ENCODE peak calls at places on chromosomes 13 and 19, in four cellular contexts. One of them, this sample, is unnamed. For H3K27me3, the result is how much of the 10 kb centered on the place peaks cover.

GRCh38 chr13:25847635-25848616 is 203.9 kb downstream of the SHISA2 start:
- ATAC-seq in PC-3: no peak
- ATAC-seq in CD8-positive, alpha-beta T cell: no peak
- ATAC-seq in left lung: peak
- ATAC-seq in this sample: no peak

GRCh38 chr13:99264053-99264452 is 5.9 kb upstream of the GPR18 start:
- ATAC-seq in CD8-positive, alpha-beta T cell: peak
- ATAC-seq in PC-3: no peak
- ATAC-seq in left lung: no peak
- ATAC-seq in this sample: no peak

GRCh38 chr19:23415561-23416191 is 20.4 kb upstream of the ZNF91 start:
- ATAC-seq in PC-3: no peak
- ATAC-seq in left lung: peak
- ATAC-seq in CD8-positive, alpha-beta T cell: peak
- ATAC-seq in this sample: no peak

GRCh38 chr19:11463391-11463790 is 17.5 kb downstream of the ELAVL3 start:
- ATAC-seq in CD8-positive, alpha-beta T cell: peak
- ATAC-seq in left lung: no peak
- ATAC-seq in PC-3: no peak
- ATAC-seq in this sample: no peak

GRCh38 chr13:106480511-106480910 is 55.0 kb downstream of the EFNB2 start:
- ATAC-seq in PC-3: no peak
- ATAC-seq in CD8-positive, alpha-beta T cell: no peak
- ATAC-seq in left lung: no peak
- ATAC-seq in this sample: no peak

GRCh38 chr19:45400192-45400591 is 4.7 kb downstream of the PPP1R13L start:
- ATAC-seq in left lung: no peak
- ATAC-seq in PC-3: no peak
- ATAC-seq in CD8-positive, alpha-beta T cell: no peak
- ATAC-seq in this sample: no peak

GRCh38 chr13:40637644-40638043 is 28.8 kb downstream of the FOXO1 start:
- ATAC-seq in left lung: peak
- ATAC-seq in CD8-positive, alpha-beta T cell: no peak
- ATAC-seq in PC-3: no peak
- ATAC-seq in this sample: no peak

GRCh38 chr19:46723471-46723870 is 6.6 kb upstream of the PRKD2 start:
- ATAC-seq in PC-3: no peak
- ATAC-seq in CD8-positive, alpha-beta T cell: no peak
- ATAC-seq in left lung: no peak
- ATAC-seq in this sample: no peak

GRCh38 chr13:98785405-98785804 is 32.9 kb upstream of the SLC15A1 start:
- ATAC-seq in CD8-positive, alpha-beta T cell: no peak
- ATAC-seq in PC-3: no peak
- ATAC-seq in left lung: no peak
- ATAC-seq in this sample: no peak

GRCh38 chr13:76038920-76039716 is 403.0 kb downstream of the LMO7 start:
- ATAC-seq in CD8-positive, alpha-beta T cell: no peak
- ATAC-seq in left lung: no peak
- ATAC-seq in PC-3: no peak
- ATAC-seq in this sample: no peak

GRCh38 chr13:57716295-57716694 is 84.8 kb downstream of the PCDH17 start:
- ATAC-seq in CD8-positive, alpha-beta T cell: no peak
- ATAC-seq in PC-3: peak
- ATAC-seq in left lung: peak
- ATAC-seq in this sample: no peak

GRCh38 chr13:45119990-45120864 is at the start of gene GTF2F2:
- ATAC-seq in CD8-positive, alpha-beta T cell: peak
- ATAC-seq in left lung: peak
- ATAC-seq in PC-3: peak
- ATAC-seq in this sample: peak

GRCh38 chr13:26325876-26326275 is 71.9 kb downstream of the CDK8 start:
- ATAC-seq in CD8-positive, alpha-beta T cell: no peak
- ATAC-seq in left lung: no peak
- ATAC-seq in PC-3: no peak
- ATAC-seq in this sample: no peak

GRCh38 chr19:51572908-51573307 is 1.8 kb downstream of the ZNF175 start:
- ATAC-seq in CD8-positive, alpha-beta T cell: no peak
- ATAC-seq in left lung: no peak
- ATAC-seq in PC-3: peak
- ATAC-seq in this sample: no peak

GRCh38 chr19:46209051-46209450 is 20.5 kb upstream of the IGFL1 start:
- ATAC-seq in CD8-positive, alpha-beta T cell: no peak
- ATAC-seq in PC-3: peak
- ATAC-seq in left lung: peak
- ATAC-seq in this sample: no peak

GRCh38 chr19:14089662-14090508 is 666 bp downstream of the SAMD1 start:
- ATAC-seq in PC-3: peak
- ATAC-seq in left lung: peak
- ATAC-seq in CD8-positive, alpha-beta T cell: peak
- ATAC-seq in this sample: peak

GRCh38 chr13:39501711-39502324 is 101.2 kb downstream of the LHFPL6 start:
- ATAC-seq in left lung: peak
- ATAC-seq in PC-3: peak
- ATAC-seq in CD8-positive, alpha-beta T cell: no peak
- ATAC-seq in this sample: no peak

GRCh38 chr13:112748947-112749346 is 59.1 kb downstream of the ATP11A start:
- ATAC-seq in left lung: peak
- ATAC-seq in CD8-positive, alpha-beta T cell: no peak
- ATAC-seq in PC-3: no peak
- ATAC-seq in this sample: peak

GRCh38 chr13:75635101-75635620 is 969 bp upstream of the LMO7 start:
- ATAC-seq in CD8-positive, alpha-beta T cell: no peak
- ATAC-seq in left lung: peak
- ATAC-seq in PC-3: peak
- ATAC-seq in this sample: peak

GRCh38 chr13:113904411-113904810 is 40.5 kb upstream of the GAS6 start:
- ATAC-seq in left lung: peak
- ATAC-seq in CD8-positive, alpha-beta T cell: peak
- ATAC-seq in PC-3: peak
- ATAC-seq in this sample: peak

GRCh38 chr19:48842744-48843162 is 6.5 kb upstream of the HSD17B14 start:
- ATAC-seq in left lung: peak
- ATAC-seq in CD8-positive, alpha-beta T cell: peak
- ATAC-seq in PC-3: peak
- ATAC-seq in this sample: peak

GRCh38 chr13:67421475-67421874 is 191.3 kb upstream of the PCDH9 start:
- ATAC-seq in PC-3: no peak
- ATAC-seq in CD8-positive, alpha-beta T cell: no peak
- ATAC-seq in left lung: no peak
- ATAC-seq in this sample: no peak

GRCh38 chr19:48635263-48635965 is 1.8 kb downstream of the DBP start:
- ATAC-seq in CD8-positive, alpha-beta T cell: peak
- ATAC-seq in left lung: peak
- ATAC-seq in PC-3: peak
- ATAC-seq in this sample: peak

GRCh38 chr13:25971077-25971476 is 80.7 kb downstream of the SHISA2 start:
- ATAC-seq in PC-3: no peak
- ATAC-seq in left lung: no peak
- ATAC-seq in CD8-positive, alpha-beta T cell: no peak
- ATAC-seq in this sample: no peak

GRCh38 chr19:5261151-5261890 is 79.3 kb downstream of the PTPRS start:
- ATAC-seq in CD8-positive, alpha-beta T cell: no peak
- ATAC-seq in PC-3: peak
- ATAC-seq in left lung: no peak
- ATAC-seq in this sample: no peak

GRCh38 chr19:40612831-40613668 is 11.9 kb downstream of the LTBP4 start:
- ATAC-seq in PC-3: no peak
- ATAC-seq in CD8-positive, alpha-beta T cell: peak
- ATAC-seq in left lung: peak
- ATAC-seq in this sample: no peak

GRCh38 chr19:35154535-35155406 is at the start of gene FXYD5:
- ATAC-seq in left lung: peak
- ATAC-seq in CD8-positive, alpha-beta T cell: peak
- ATAC-seq in PC-3: peak
- ATAC-seq in this sample: peak

GRCh38 chr19:22532388-22533310 is 101.5 kb upstream of the ZNF492 start:
- ATAC-seq in PC-3: no peak
- ATAC-seq in CD8-positive, alpha-beta T cell: no peak
- ATAC-seq in left lung: peak
- ATAC-seq in this sample: peak

GRCh38 chr19:18841400-18841799 is 9.6 kb downstream of the UPF1 start:
- ATAC-seq in PC-3: no peak
- ATAC-seq in left lung: no peak
- ATAC-seq in CD8-positive, alpha-beta T cell: no peak
- ATAC-seq in this sample: no peak

GRCh38 chr19:18839465-18840287 is 7.9 kb downstream of the UPF1 start:
- ATAC-seq in left lung: peak
- ATAC-seq in PC-3: no peak
- ATAC-seq in CD8-positive, alpha-beta T cell: no peak
- ATAC-seq in this sample: no peak

GRCh38 chr19:18843960-18844359 is 12.2 kb downstream of the UPF1 start:
- ATAC-seq in PC-3: no peak
- ATAC-seq in left lung: no peak
- ATAC-seq in CD8-positive, alpha-beta T cell: no peak
- ATAC-seq in this sample: no peak

GRCh38 chr19:18840288-18841260 is 8.8 kb downstream of the UPF1 start:
- ATAC-seq in CD8-positive, alpha-beta T cell: no peak
- ATAC-seq in left lung: no peak
- ATAC-seq in PC-3: no peak
- ATAC-seq in this sample: no peak

DNA sequence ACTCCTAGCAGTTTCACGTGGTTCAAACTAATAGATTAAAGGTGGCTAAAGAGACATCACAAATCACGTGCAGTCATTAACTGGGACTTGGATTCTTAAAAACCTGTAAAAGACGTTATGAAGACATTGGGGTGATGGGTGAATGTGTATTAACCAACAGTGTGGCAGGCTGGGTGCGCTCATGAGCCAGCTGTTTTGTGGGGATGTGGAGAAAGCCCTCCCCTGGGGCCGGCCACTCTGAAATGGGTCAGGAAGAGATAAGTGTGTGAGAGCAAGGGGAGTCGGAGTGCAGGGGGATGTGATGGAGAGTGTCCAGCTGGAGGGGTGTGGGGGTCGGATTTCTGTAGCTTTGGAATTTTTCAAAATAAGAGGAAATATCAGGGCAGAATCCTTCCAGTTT is 10.4 kb downstream of the UPF1 start:
- ATAC-seq in left lung: no peak
- ATAC-seq in PC-3: no peak
- ATAC-seq in CD8-positive, alpha-beta T cell: no peak
- ATAC-seq in this sample: no peak
- H3K27me3 ChIP-seq in left lung: under half
- H3K27me3 ChIP-seq in PC-3: under half
- H3K27me3 ChIP-seq in CD8-positive, alpha-beta T cell: under half
- H3K27me3 ChIP-seq in this sample: under half

DNA sequence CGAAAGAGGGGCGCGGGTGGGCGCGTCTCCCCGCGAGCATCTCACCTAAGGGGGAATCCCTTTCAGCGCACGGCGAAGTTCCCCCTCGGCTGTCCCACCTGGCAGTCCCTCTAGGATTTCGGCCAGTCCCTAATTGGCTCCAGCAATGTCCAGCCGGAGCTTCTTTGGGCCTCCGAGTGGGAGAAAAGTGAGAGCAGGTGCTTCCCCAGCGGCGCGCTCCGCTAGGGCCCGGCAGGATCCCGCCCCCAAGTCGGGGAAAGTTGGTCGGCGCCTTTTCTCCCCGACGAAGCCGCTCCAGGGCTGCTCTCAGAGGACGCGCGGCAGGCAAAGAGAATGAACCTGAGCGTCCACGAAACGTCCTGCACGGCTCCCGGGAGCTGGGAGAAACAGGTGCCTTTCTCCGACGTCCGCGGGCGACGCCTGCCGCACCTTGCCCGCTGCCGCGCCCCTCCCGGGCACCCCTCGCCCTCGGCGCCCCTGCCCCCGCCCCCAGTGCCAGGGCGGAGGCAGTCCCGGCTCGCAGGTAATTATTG is 366 bp upstream of the KL start:
- ATAC-seq in PC-3: peak
- ATAC-seq in CD8-positive, alpha-beta T cell: no peak
- ATAC-seq in left lung: no peak
- ATAC-seq in this sample: peak
- H3K27me3 ChIP-seq in PC-3: under half
- H3K27me3 ChIP-seq in CD8-positive, alpha-beta T cell: under half
- H3K27me3 ChIP-seq in left lung: under half
- H3K27me3 ChIP-seq in this sample: under half

DNA sequence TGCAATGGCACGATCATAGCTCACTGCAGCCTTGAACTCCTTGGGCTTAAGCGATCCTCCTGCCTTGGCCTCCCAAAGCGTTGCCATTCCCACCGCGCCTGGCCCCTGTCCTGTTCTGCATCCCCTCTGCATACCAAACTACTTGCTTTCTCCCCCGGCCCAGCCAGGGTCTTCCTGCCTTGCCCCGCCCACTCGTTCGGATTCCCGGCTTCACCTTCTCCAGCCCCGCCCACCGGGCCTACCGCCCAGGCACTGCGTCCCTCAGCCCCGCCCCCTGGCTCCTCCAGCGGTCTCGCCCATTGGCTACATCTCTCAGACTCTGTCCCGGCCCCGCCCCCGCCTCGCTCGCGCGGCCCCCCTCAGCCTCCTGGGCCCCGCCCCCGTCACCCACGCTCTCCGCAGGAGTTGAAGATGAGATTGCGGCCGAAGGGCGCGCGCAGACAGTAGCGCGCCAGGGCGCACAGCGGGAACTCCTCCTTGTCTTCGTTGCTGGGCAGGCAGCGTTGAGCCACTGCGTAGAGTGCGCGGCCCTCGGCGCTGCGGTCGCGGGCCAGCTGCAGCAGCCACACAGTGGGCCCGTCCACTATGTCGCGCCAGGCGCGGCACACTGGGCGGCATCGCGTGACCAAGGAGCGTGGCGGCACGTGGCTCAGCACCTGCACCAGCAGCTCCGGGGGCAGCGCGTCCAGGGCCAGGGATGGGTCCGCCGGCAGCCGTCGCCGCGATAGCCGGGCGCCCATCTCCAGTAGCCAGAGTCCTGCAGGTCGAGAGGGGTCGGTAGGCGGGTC is 19.0 kb downstream of the MRPS12 start:
- ATAC-seq in PC-3: no peak
- ATAC-seq in left lung: peak
- ATAC-seq in CD8-positive, alpha-beta T cell: peak
- ATAC-seq in this sample: peak
- H3K27me3 ChIP-seq in PC-3: under half
- H3K27me3 ChIP-seq in left lung: under half
- H3K27me3 ChIP-seq in CD8-positive, alpha-beta T cell: under half
- H3K27me3 ChIP-seq in this sample: under half

GRCh38 chr13:36673838-36674326 is at the start of gene SERTM1:
- ATAC-seq in CD8-positive, alpha-beta T cell: no peak
- ATAC-seq in left lung: peak
- ATAC-seq in PC-3: no peak
- ATAC-seq in this sample: peak
- H3K27me3 ChIP-seq in CD8-positive, alpha-beta T cell: under half
- H3K27me3 ChIP-seq in left lung: under half
- H3K27me3 ChIP-seq in PC-3: under half
- H3K27me3 ChIP-seq in this sample: under half

GRCh38 chr19:9910625-9911024 is 25.7 kb downstream of the OLFM2 start:
- ATAC-seq in CD8-positive, alpha-beta T cell: no peak
- ATAC-seq in PC-3: no peak
- ATAC-seq in left lung: no peak
- ATAC-seq in this sample: no peak
- H3K27me3 ChIP-seq in CD8-positive, alpha-beta T cell: under half
- H3K27me3 ChIP-seq in PC-3: under half
- H3K27me3 ChIP-seq in left lung: under half
- H3K27me3 ChIP-seq in this sample: half or more